ENCODE peak calls at places on chromosomes 13 and 19, in eight cellular contexts. M is uterus, N is MCF 10A, E is upper lobe of right lung, Y is GM23338, C is HFFc6, Q is lower leg skin, G is heart left ventricle. D is an unnamed sample.

GRCh38 chr19:20367811-20368294 is 197.7 kb downstream of the ZNF737 start:
- DNase-seq in E (no peak), Y (peak), M (no peak), Q (no peak), C (no peak), N (no peak), G (no peak), D (no peak)

GRCh38 chr13:42971670-42972355 is 20.2 kb downstream of the EPSTI1 start:
- DNase-seq in M (no peak), Y (no peak), C (no peak), Q (no peak), E (no peak), G (no peak), N (peak), D (no peak)

GRCh38 chr13:39836038-39836437 is 180.6 kb downstream of the COG6 start:
- DNase-seq in Q (no peak), M (no peak), C (no peak), E (no peak), N (peak), G (no peak), Y (peak), D (no peak)

GRCh38 chr19:30008169-30008568 is 66.1 kb downstream of the URI1 start:
- DNase-seq in E (no peak), Q (no peak), G (no peak), N (no peak), Y (no peak), C (no peak), M (no peak), D (no peak)

GRCh38 chr19:36046443-36047050 is 7.5 kb downstream of the THAP8 start:
- DNase-seq in N (peak), G (no peak), Y (peak), E (no peak), Q (no peak), M (no peak), C (no peak), D (no peak)

GRCh38 chr19:11261902-11262839 is at the start of gene DOCK6:
- DNase-seq in N (no peak), Y (peak), Q (no peak), E (peak), M (no peak), C (no peak), G (peak), D (peak)

GRCh38 chr19:35403116-35403760 is 32.4 kb downstream of the GPR42 start:
- DNase-seq in Q (no peak), C (no peak), G (no peak), N (no peak), E (no peak), M (no peak), Y (no peak), D (peak)

GRCh38 chr19:48244289-48244688 is 11.4 kb downstream of the CARD8 start:
- DNase-seq in Y (no peak), E (no peak), Q (no peak), N (no peak), C (no peak), G (no peak), M (no peak), D (peak)

GRCh38 chr13:101127741-101128353 is 288.5 kb downstream of the NALCN start:
- DNase-seq in C (peak), N (peak), M (no peak), Q (no peak), G (no peak), E (no peak), Y (peak), D (peak)

GRCh38 chr19:6228523-6229215 is 51.1 kb downstream of the MLLT1 start:
- DNase-seq in Q (no peak), G (no peak), N (no peak), Y (no peak), C (no peak), M (no peak), E (peak), D (no peak)

GRCh38 chr13:40401911-40402776 is 264.3 kb downstream of the FOXO1 start:
- DNase-seq in N (peak), E (peak), Q (peak), Y (no peak), C (peak), G (peak), M (peak), D (peak)

GRCh38 chr13:76570485-76570884 is 315.7 kb downstream of the KCTD12 start:
- DNase-seq in Q (no peak), G (no peak), E (no peak), C (no peak), N (no peak), Y (peak), M (no peak), D (no peak)

GRCh38 chr19:35295792-35296462 is 4.0 kb downstream of the MAG start:
- DNase-seq in G (no peak), Q (no peak), C (no peak), N (no peak), Y (peak), M (no peak), E (no peak), D (peak)

GRCh38 chr13:44989941-44990340 is 603 bp downstream of the GPALPP1 start:
- DNase-seq in Y (peak), Q (no peak), E (no peak), G (no peak), M (no peak), C (no peak), N (no peak), D (peak)

GRCh38 chr13:110249326-110249725 is 57.6 kb downstream of the COL4A1 start:
- DNase-seq in E (no peak), M (no peak), Y (no peak), C (no peak), Q (no peak), N (no peak), G (no peak), D (no peak)

GRCh38 chr13:50106559-50106958 is 91.3 kb downstream of the KCNRG start:
- DNase-seq in E (no peak), Y (no peak), C (no peak), Q (no peak), G (no peak), N (no peak), M (no peak), D (no peak)

GRCh38 chr19:55441692-55442321 is 1.3 kb downstream of the SHISA7 start:
- DNase-seq in M (no peak), N (no peak), G (no peak), Y (peak), C (no peak), Q (no peak), E (no peak), D (no peak)

GRCh38 chr19:6424190-6424938 is at the start of gene KHSRP:
- DNase-seq in M (peak), E (peak), G (no peak), N (peak), Y (peak), Q (no peak), C (no peak), D (peak)

GRCh38 chr19:39038098-39038497 is 5.7 kb upstream of the FBXO27 start:
- DNase-seq in C (peak), N (peak), G (no peak), E (peak), M (no peak), Q (no peak), Y (peak), D (peak)

GRCh38 chr13:19089315-19089714 is 92.3 kb downstream of the TUBA3C start:
- DNase-seq in C (no peak), Y (no peak), N (no peak), M (no peak), Q (no peak), E (no peak), G (no peak), D (no peak)

DNA sequence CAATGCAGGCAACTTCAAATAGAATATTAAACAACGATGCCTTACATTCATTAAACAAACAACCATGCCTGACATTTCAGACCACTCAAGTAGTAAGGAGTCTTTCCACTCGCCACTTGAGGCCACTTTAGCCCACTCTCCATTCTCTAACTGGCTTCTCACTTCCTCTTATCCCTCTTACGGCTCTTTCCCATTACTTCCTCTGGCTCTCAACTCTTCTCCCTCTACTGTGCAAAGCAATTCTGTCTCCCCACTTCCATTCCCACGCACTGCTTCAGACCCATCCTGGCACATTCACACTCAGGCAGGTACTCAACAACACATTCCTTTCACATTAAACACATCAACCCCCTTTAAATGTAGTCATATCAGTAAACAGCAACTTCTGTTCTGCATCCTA is 229.8 kb upstream of the IPO5 start:
- DNase-seq in Y (no peak), N (no peak), C (no peak), Q (no peak), G (no peak), M (no peak), E (no peak), D (no peak)
- TF ChIP-seq CTCF in Y (no peak), N (no peak), C (no peak), Q (no peak), G (no peak), M (no peak), E (no peak), D (no peak)

DNA sequence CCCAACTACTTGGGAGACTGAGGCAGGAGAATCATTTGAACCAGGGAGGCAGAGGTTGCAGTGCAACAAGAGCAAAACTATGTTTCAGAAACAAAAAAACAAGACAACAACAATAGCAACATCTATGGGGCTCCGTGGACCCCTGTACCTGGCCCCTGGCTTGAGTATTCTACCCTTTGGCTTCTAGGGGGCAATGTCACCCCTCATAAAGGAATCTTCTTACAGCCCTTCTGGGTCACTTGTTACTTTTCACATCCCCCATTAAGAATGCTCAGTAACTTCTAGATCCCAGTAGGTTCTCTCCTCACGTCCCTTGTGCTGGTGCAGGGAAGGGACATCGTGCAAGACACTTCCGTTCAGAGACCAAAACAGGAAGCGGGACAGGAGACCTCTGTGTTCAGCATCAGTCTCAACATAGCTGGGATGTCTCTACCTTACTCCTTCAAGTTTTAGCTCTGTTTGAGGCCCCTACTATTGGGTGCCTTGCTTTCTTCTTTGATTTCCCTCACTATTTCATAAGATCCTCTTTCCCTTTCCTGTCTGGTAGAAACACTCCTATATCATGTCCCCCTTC is 218.2 kb upstream of the ARGLU1 start:
- DNase-seq in E (no peak), M (no peak), G (no peak), N (no peak), Y (no peak), Q (no peak), C (no peak), D (no peak)
- TF ChIP-seq CTCF in E (no peak), M (no peak), G (no peak), N (no peak), Y (peak), Q (no peak), C (no peak), D (no peak)

GRCh38 chr13:20495087-20496023 is 30.3 kb downstream of the CRYL1 start:
- DNase-seq in G (peak), E (no peak), M (peak), C (peak), Y (peak), N (peak), Q (peak), D (peak)

GRCh38 chr13:20489185-20489820 is 36.4 kb downstream of the CRYL1 start:
- DNase-seq in G (peak), E (no peak), Y (no peak), M (peak), N (no peak), C (no peak), Q (peak), D (no peak)

GRCh38 chr13:20492036-20492435 is 33.6 kb downstream of the CRYL1 start:
- DNase-seq in Y (no peak), C (no peak), N (no peak), G (no peak), Q (no peak), M (no peak), E (no peak), D (no peak)

GRCh38 chr13:20494656-20495055 is 31.0 kb downstream of the CRYL1 start:
- DNase-seq in Q (peak), Y (no peak), M (no peak), N (no peak), E (no peak), C (no peak), G (no peak), D (no peak)

DNA sequence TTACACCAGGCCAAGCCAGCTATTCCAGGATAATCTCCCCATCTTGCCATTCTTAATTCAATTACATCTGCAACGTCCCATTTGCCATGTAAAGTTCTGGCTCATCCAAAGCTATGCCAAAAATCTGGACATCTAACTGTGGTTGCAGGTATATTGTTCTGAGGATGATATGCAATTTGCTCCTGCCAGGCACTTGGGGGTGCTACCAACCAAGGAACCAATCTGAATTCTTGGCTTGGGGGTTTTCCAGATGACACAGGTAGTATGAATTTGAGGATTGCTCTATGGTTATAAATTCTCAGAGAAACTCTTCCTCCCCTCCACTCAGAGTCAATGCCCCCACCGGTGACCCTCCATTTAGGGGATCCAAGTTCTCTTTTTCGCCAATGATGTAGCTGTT is 33.0 kb downstream of the CRYL1 start:
- DNase-seq in C (peak), E (no peak), N (peak), Y (peak), G (no peak), M (no peak), Q (no peak), D (peak)
- TF ChIP-seq CTCF in C (peak), E (peak), N (peak), Y (peak), G (peak), M (no peak), Q (no peak), D (peak)

GRCh38 chr13:27170221-27170520 is 1.4 kb downstream of the USP12 start:
- DNase-seq in M (no peak), C (peak), G (no peak), E (no peak), N (peak), Y (no peak), Q (no peak), D (no peak)

GRCh38 chr13:27171244-27171829 is at the start of gene USP12:
- DNase-seq in Y (peak), Q (no peak), M (peak), C (no peak), N (no peak), G (peak), E (peak), D (peak)

GRCh38 chr13:27172495-27172842 is 858 bp upstream of the USP12 start:
- DNase-seq in Y (no peak), E (no peak), Q (no peak), N (peak), M (no peak), C (peak), G (no peak), D (no peak)

GRCh38 chr13:27170521-27171243 is 929 bp downstream of the USP12 start:
- DNase-seq in M (peak), Q (peak), G (peak), N (peak), Y (peak), C (peak), E (peak), D (peak)

GRCh38 chr13:27171830-27172494 is 351 bp upstream of the USP12 start:
- DNase-seq in N (peak), Y (peak), C (peak), Q (peak), E (peak), G (peak), M (peak), D (peak)
- TF ChIP-seq CTCF in N (no peak), Y (peak), C (peak), Q (no peak), E (peak), G (peak), M (peak), D (no peak)

DNA sequence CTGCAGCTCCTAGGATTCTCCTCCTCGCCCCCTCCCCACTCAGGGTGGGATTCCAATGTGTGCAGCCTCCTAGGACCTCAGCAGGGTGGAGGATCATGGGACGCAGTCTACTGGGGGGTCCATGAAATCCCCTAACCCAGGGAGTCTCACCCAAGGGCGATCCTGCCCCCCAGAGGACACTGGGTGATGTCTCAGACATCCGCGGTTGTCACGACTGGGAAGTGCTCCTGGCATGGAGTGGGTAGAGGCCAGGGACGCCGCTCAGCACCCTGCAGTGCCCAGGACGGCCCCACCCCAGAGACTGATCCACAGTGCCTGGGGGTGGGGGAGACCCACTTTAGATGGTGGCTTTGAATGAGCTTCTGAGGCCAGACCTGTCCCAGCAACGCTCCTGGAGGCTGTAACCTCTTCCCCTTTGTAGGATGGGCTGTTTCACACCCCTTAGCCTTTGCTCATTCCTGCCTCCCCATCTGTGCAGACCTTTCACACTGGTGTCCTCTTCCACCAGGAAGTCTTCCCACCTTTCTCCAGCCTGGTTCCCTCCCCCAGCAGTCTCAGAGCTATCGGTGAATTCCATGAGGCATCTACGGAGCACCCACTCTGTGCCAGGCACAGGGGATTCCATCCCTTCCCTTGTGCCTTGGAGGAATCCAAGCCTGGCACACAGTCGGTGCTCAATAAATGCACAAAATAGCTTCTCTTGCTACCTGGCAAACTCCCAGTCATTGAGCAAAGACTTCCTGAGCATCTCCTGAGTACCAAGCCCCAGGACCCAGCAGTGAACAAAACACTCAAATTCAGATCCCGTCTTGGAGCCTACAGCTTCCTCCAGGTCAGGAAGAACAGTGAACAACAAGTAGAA is 10.5 kb downstream of the SMIM24 start:
- DNase-seq in C (no peak), Y (no peak), G (no peak), N (peak), M (no peak), E (peak), Q (no peak), D (no peak)
- TF ChIP-seq CTCF in C (peak), Y (peak), G (no peak), N (no peak), M (no peak), E (no peak), Q (no peak), D (no peak)

GRCh38 chr13:93951153-93951552 is 528.3 kb downstream of the DCT start:
- DNase-seq in E (no peak), Q (no peak), M (no peak), C (peak), G (no peak), N (no peak), Y (peak), D (no peak)
- TF ChIP-seq CTCF in E (no peak), Q (no peak), M (no peak), C (peak), G (peak), N (no peak), Y (peak), D (no peak)

GRCh38 chr19:3708207-3708931 is at the start of gene TJP3:
- DNase-seq in Q (no peak), E (peak), Y (peak), N (peak), C (peak), M (no peak), G (no peak), D (no peak)
- TF ChIP-seq CTCF in Q (no peak), E (no peak), Y (peak), N (no peak), C (peak), M (no peak), G (no peak), D (no peak)

GRCh38 chr19:50025794-50026549 is at the start of gene ZNF473:
- DNase-seq in E (peak), C (peak), Q (peak), G (peak), N (peak), Y (peak), M (peak), D (peak)

GRCh38 chr19:50024719-50025021 is 502 bp downstream of the VRK3 start:
- DNase-seq in C (no peak), M (no peak), G (no peak), Y (no peak), N (no peak), E (no peak), Q (no peak), D (no peak)

GRCh38 chr19:50022823-50023222 is 2.3 kb downstream of the VRK3 start:
- DNase-seq in C (no peak), Y (no peak), N (no peak), M (no peak), E (no peak), G (no peak), Q (no peak), D (no peak)

GRCh38 chr19:50026550-50026906 is 723 bp downstream of the ZNF473 start:
- DNase-seq in Q (no peak), G (no peak), E (no peak), N (no peak), M (no peak), Y (no peak), C (no peak), D (no peak)

DNA sequence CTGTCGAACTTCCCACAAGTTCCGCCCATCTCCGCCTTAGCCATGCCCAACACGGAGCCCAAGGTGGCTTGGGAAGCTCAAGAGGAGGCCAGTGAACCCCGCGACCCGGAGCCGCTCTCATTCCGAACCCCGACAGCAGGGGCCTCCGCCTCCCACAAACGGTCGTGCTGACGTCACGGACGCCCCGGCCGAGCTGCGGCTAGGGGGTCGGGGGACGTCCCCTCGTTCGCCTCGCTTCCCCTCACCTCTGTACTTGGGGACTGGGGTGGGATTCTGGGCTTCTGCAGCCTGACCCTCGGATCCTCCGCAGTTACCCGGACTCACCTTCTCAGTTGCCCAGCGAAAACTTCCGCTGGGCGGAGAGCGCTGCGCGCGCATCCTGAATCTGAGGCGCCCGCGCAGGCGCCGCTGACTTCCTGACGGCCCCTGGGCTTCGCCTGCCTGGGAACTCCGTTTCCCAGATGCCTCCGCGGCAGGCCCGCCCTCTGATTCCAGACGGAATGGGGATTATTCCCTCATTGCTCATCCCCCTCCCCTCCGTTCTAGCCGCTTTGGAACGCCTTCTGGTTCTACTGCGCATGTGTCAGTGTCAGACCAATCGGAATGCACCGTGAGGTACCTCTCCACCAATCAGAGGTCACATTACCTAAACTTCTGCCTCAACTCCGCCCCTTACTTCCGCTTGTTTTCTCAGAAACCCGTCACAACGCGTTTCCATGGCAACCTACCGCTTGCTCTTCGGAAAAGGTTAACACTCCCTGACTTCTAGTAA is at the start of gene VRK3:
- DNase-seq in N (peak), Y (peak), G (peak), E (peak), Q (peak), C (peak), M (peak), D (peak)
- TF ChIP-seq CTCF in N (peak), Y (no peak), G (peak), E (peak), Q (no peak), C (peak), M (no peak), D (no peak)

GRCh38 chr19:8363803-8364771 is at the start of gene ANGPTL4:
- DNase-seq in C (peak), G (peak), Q (peak), M (peak), E (peak), N (peak), Y (peak), D (peak)
- TF ChIP-seq CTCF in C (peak), G (peak), Q (no peak), M (no peak), E (no peak), N (no peak), Y (no peak), D (no peak)

D was measured in activated CD8-positive, alpha-beta T cell treated with anti-CD3 and anti-CD28 coated beads for 36 hours.